ENCODE peak calls at places on chromosomes 4 and X, in seven cellular contexts. P is IMR-90, X is H1, S is mesenchymal stem cell, Z is mesendoderm, K is neuronal stem cell, Y is trophoblast cell. H is an unnamed sample.

GRCh38 chrX:40058719-40059118 is 39.0 kb downstream of the BCOR start:
- DNase-seq in Y (no peak), P (no peak), S (no peak), K (no peak), X (no peak), Z (no peak), H (no peak)

GRCh38 chr4:4488405-4489404 is 53.1 kb downstream of the STX18 start:
- DNase-seq in S (peak; percentile 80), P (peak; percentile 83), Z (peak; percentile 80), Y (peak; percentile 69), X (peak; percentile 74), K (peak; percentile 57), H (peak; percentile 60)

GRCh38 chr4:150126880-150127236 is 48.6 kb downstream of the DCLK2 start:
- DNase-seq in X (no peak), K (no peak), Z (no peak), Y (no peak), P (peak; percentile 75), S (peak; percentile 46), H (no peak)

GRCh38 chrX:24229400-24229879 is 79.9 kb downstream of the ZFX start:
- DNase-seq in K (no peak), S (no peak), Y (no peak), P (no peak), Z (no peak), X (no peak), H (no peak)

GRCh38 chr4:48162162-48162561 is 28.1 kb upstream of the TXK start:
- DNase-seq in Y (no peak), P (peak; percentile 35), X (no peak), S (no peak), K (no peak), Z (no peak), H (no peak)

GRCh38 chr4:173328236-173328901 is 5.8 kb downstream of the HMGB2 start:
- DNase-seq in X (no peak), Z (no peak), P (peak; percentile 7), Y (no peak), S (no peak), K (no peak), H (no peak)

GRCh38 chr4:102493794-102494193 is 7.4 kb upstream of the NFKB1 start:
- DNase-seq in P (no peak), Z (no peak), X (no peak), Y (no peak), K (no peak), S (no peak), H (no peak)

GRCh38 chrX:8760021-8760420 is 28.1 kb upstream of the ANOS1 start:
- DNase-seq in K (no peak), X (no peak), P (peak; percentile 14), Y (no peak), S (no peak), Z (no peak), H (no peak)

GRCh38 chrX:154486396-154487207 is at the start of gene UBL4A:
- DNase-seq in S (peak; percentile 47), X (peak; percentile 55), K (peak; percentile 21), Y (peak; percentile 44), P (peak; percentile 11), Z (peak; percentile 60), H (peak; percentile 47)

GRCh38 chrX:9566150-9566621 is 101.3 kb downstream of the TBL1X start:
- DNase-seq in K (no peak), Y (peak; percentile 12), X (no peak), P (peak; percentile 91), Z (no peak), S (peak; percentile 74), H (no peak)

GRCh38 chr4:145034727-145035211 is 63.2 kb downstream of the ANAPC10 start:
- DNase-seq in K (no peak), S (peak; percentile 90), Y (peak; percentile 48), P (peak; percentile 85), X (no peak), Z (peak; percentile 83), H (no peak)

GRCh38 chr4:169090479-169091215 is 80.6 kb upstream of the CBR4 start:
- DNase-seq in Y (no peak), P (no peak), K (no peak), X (no peak), Z (no peak), S (no peak), H (no peak)

GRCh38 chrX:20506739-20507138 is 240.0 kb upstream of the RPS6KA3 start:
- DNase-seq in Z (no peak), K (no peak), S (no peak), X (no peak), P (peak; percentile 14), Y (no peak), H (no peak)

GRCh38 chr4:45100936-45101818 is 374.8 kb upstream of the GNPDA2 start:
- DNase-seq in S (peak; percentile 92), Y (no peak), P (no peak), Z (no peak), K (no peak), X (no peak), H (no peak)

GRCh38 chr4:181819951-181820350 is 423.3 kb upstream of the TENM3 start:
- DNase-seq in Y (no peak), S (no peak), Z (no peak), X (no peak), P (peak; percentile 49), K (no peak), H (no peak)

GRCh38 chrX:20609916-20610415 is 343.3 kb upstream of the RPS6KA3 start:
- DNase-seq in K (no peak), P (no peak), Y (no peak), Z (no peak), X (no peak), S (no peak), H (no peak)

GRCh38 chr4:26452565-26453531 is 37.4 kb downstream of the CCKAR start:
- DNase-seq in Z (peak; percentile 17), Y (no peak), P (no peak), K (no peak), S (no peak), X (peak; percentile 47), H (peak; percentile 61)

GRCh38 chr4:26441771-26442170 is 48.5 kb downstream of the CCKAR start:
- DNase-seq in S (no peak), X (no peak), Y (no peak), K (no peak), P (no peak), Z (no peak), H (no peak)

GRCh38 chr4:26451597-26451996 is 38.7 kb downstream of the CCKAR start:
- DNase-seq in S (no peak), X (no peak), K (no peak), Z (no peak), Y (no peak), P (no peak), H (no peak)

GRCh38 chr4:26447378-26447777 is 42.9 kb downstream of the CCKAR start:
- DNase-seq in Y (no peak), X (no peak), S (no peak), K (no peak), Z (no peak), P (no peak), H (no peak)
- H2BK5ac ChIP-seq in Y (no peak overlapping the region), X (no peak overlapping the region), S (no peak overlapping the region), K (no peak overlapping the region), Z (no peak overlapping the region), P (no peak overlapping the region), H (no peak overlapping the region)

DNA sequence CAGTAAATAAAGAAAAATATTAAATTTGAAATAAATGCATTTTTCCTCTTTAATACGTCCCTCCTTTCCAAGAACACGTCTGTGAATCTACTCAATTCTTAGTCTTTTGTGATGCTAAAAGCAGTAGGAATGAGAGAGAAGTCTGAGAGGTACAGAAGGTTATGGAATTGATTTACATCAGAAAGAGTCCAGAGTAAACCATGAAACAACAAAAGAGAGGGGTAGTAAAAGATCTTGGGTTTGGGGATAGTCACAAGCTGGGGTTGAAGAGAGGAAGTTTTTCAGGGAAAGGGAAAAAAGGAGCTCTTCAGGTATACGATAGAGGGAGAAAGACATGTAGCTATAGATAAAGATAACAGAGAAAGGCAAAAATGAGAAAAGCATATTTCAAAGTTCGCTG is 215.4 kb downstream of the RAB28 start:
- DNase-seq in X (no peak), Y (no peak), P (no peak), Z (no peak), S (no peak), K (no peak), H (no peak)
- H2BK5ac ChIP-seq in X (no peak overlapping the region), Y (no peak overlapping the region), P (no peak overlapping the region), Z (no peak overlapping the region), S (no peak overlapping the region), K (no peak overlapping the region), H (no peak overlapping the region)

GRCh38 chr4:89538171-89538570 is 230.6 kb upstream of the GPRIN3 start:
- DNase-seq in K (no peak), X (no peak), S (no peak), Z (no peak), Y (no peak), P (no peak), H (no peak)

GRCh38 chr4:89537281-89537680 is 229.7 kb upstream of the GPRIN3 start:
- DNase-seq in K (no peak), X (no peak), S (no peak), P (no peak), Z (no peak), Y (no peak), H (no peak)

GRCh38 chr4:89531932-89532640 is 224.5 kb upstream of the GPRIN3 start:
- DNase-seq in X (no peak), K (no peak), Y (no peak), P (no peak), Z (no peak), S (no peak), H (no peak)

GRCh38 chr4:89534356-89534755 is 226.8 kb upstream of the GPRIN3 start:
- DNase-seq in Y (no peak), Z (no peak), K (no peak), P (no peak), X (no peak), S (no peak), H (no peak)

DNA sequence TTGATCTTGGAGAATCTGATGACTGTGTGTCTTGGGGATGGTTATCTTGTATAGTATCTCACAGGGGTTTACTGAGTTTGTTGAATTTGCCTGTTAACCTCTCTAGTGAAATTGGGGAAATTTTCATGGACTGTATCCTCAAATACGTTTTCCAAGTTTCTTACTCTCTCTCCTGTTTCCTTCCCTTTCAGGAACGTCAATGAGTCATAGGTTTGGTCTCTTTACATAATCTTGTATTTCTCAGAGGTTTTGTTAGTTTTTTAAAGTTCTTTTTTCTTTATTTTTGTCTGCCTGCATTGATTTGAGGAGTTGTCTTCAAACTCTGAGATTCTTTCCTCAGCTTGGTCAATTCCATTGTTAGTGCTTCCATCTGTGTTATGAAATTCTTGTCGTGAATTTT is 227.7 kb upstream of the GPRIN3 start:
- DNase-seq in Z (no peak), P (peak; percentile 26), Y (no peak), S (no peak), K (no peak), X (no peak), H (no peak)
- H2BK5ac ChIP-seq in Z (no peak overlapping the region), P (no peak overlapping the region), Y (no peak overlapping the region), S (no peak overlapping the region), K (no peak overlapping the region), X (no peak overlapping the region), H (no peak overlapping the region)

GRCh38 chr4:9968472-9968871 is 52.8 kb downstream of the SLC2A9 start:
- DNase-seq in K (no peak), Y (no peak), X (no peak), P (peak; percentile 65), Z (no peak), S (peak; percentile 12), H (no peak)
- H2BK5ac ChIP-seq in K (no peak overlapping the region), Y (no peak overlapping the region), X (no peak overlapping the region), P (peak overlapping the region; percentile 76), Z (no peak overlapping the region), S (no peak overlapping the region), H (no peak overlapping the region)

GRCh38 chrX:124960454-124960853 is 359.2 kb upstream of the TEX13C start:
- DNase-seq in P (no peak), K (no peak), S (no peak), Z (no peak), X (no peak), Y (no peak), H (no peak)
- H2BK5ac ChIP-seq in P (no peak overlapping the region), K (no peak overlapping the region), S (no peak overlapping the region), Z (no peak overlapping the region), X (no peak overlapping the region), Y (no peak overlapping the region), H (no peak overlapping the region)

H was measured in H9.